ENCODE peak calls at places on chromosome 14, in eight cellular contexts. One of them, this sample, is unnamed.

GRCh38 chr14:80587096-80587724 is 354.3 kb downstream of the CEP128 start:
- DNase-seq in K562: no peak
- DNase-seq in GM23248: peak; percentile 69
- DNase-seq in stomach: no peak
- DNase-seq in caudate nucleus: no peak
- DNase-seq in HepG2: peak; percentile 30
- DNase-seq in AG04450: no peak
- DNase-seq in lung: no peak
- DNase-seq in this sample: no peak

GRCh38 chr14:77240336-77240915 is 30.6 kb downstream of the NGB start:
- DNase-seq in stomach: no peak
- DNase-seq in K562: no peak
- DNase-seq in AG04450: no peak
- DNase-seq in caudate nucleus: no peak
- DNase-seq in HepG2: no peak
- DNase-seq in lung: no peak
- DNase-seq in GM23248: no peak
- DNase-seq in this sample: no peak

GRCh38 chr14:99363051-99363450 is 91.1 kb upstream of the BCL11B start:
- DNase-seq in GM23248: no peak
- DNase-seq in caudate nucleus: no peak
- DNase-seq in lung: no peak
- DNase-seq in AG04450: no peak
- DNase-seq in stomach: no peak
- DNase-seq in K562: no peak
- DNase-seq in HepG2: no peak
- DNase-seq in this sample: no peak

GRCh38 chr14:100274250-100274649 is 32.0 kb downstream of the SLC25A29 start:
- DNase-seq in stomach: no peak
- DNase-seq in AG04450: no peak
- DNase-seq in HepG2: no peak
- DNase-seq in lung: no peak
- DNase-seq in GM23248: no peak
- DNase-seq in K562: no peak
- DNase-seq in caudate nucleus: no peak
- DNase-seq in this sample: no peak

GRCh38 chr14:87690076-87690661 is 302.8 kb downstream of the GALC start:
- DNase-seq in lung: no peak
- DNase-seq in GM23248: no peak
- DNase-seq in K562: no peak
- DNase-seq in caudate nucleus: no peak
- DNase-seq in HepG2: no peak
- DNase-seq in stomach: no peak
- DNase-seq in AG04450: no peak
- DNase-seq in this sample: no peak

GRCh38 chr14:100593751-100594624 is 6.8 kb upstream of the BEGAIN start:
- DNase-seq in lung: no peak
- DNase-seq in HepG2: no peak
- DNase-seq in AG04450: no peak
- DNase-seq in caudate nucleus: no peak
- DNase-seq in GM23248: no peak
- DNase-seq in K562: no peak
- DNase-seq in stomach: no peak
- DNase-seq in this sample: no peak

GRCh38 chr14:44379292-44379977 is 127.6 kb downstream of the FSCB start:
- DNase-seq in K562: no peak
- DNase-seq in stomach: no peak
- DNase-seq in caudate nucleus: no peak
- DNase-seq in AG04450: no peak
- DNase-seq in GM23248: no peak
- DNase-seq in HepG2: no peak
- DNase-seq in lung: no peak
- DNase-seq in this sample: no peak

GRCh38 chr14:20630340-20631022 is 11.0 kb downstream of the OR6S1 start:
- DNase-seq in caudate nucleus: no peak
- DNase-seq in AG04450: no peak
- DNase-seq in stomach: no peak
- DNase-seq in HepG2: peak; percentile 81
- DNase-seq in lung: no peak
- DNase-seq in K562: peak; percentile 21
- DNase-seq in GM23248: peak; percentile 42
- DNase-seq in this sample: no peak

GRCh38 chr14:32329146-32329545 is at the start of gene AKAP6:
- DNase-seq in AG04450: no peak
- DNase-seq in stomach: no peak
- DNase-seq in caudate nucleus: peak; percentile 45
- DNase-seq in K562: no peak
- DNase-seq in HepG2: no peak
- DNase-seq in lung: no peak
- DNase-seq in GM23248: peak; percentile 25
- DNase-seq in this sample: peak; percentile 29

GRCh38 chr14:51293149-51293925 is 53.3 kb downstream of the TMX1 start:
- DNase-seq in GM23248: peak; percentile 67
- DNase-seq in K562: no peak
- DNase-seq in AG04450: peak; percentile 15
- DNase-seq in caudate nucleus: no peak
- DNase-seq in stomach: no peak
- DNase-seq in HepG2: no peak
- DNase-seq in lung: no peak
- DNase-seq in this sample: no peak

GRCh38 chr14:47919334-47919846 is 244.0 kb upstream of the MDGA2 start:
- DNase-seq in HepG2: no peak
- DNase-seq in caudate nucleus: no peak
- DNase-seq in AG04450: no peak
- DNase-seq in K562: no peak
- DNase-seq in GM23248: no peak
- DNase-seq in lung: no peak
- DNase-seq in stomach: no peak
- DNase-seq in this sample: no peak

GRCh38 chr14:102474934-102475333 is 34.6 kb downstream of the ANKRD9 start:
- DNase-seq in lung: peak; percentile 62
- DNase-seq in AG04450: peak; percentile 7
- DNase-seq in caudate nucleus: peak; percentile 22
- DNase-seq in stomach: peak; percentile 35
- DNase-seq in GM23248: no peak
- DNase-seq in HepG2: no peak
- DNase-seq in K562: no peak
- DNase-seq in this sample: peak; percentile 70

GRCh38 chr14:31006703-31007102 is 18.7 kb upstream of the AP4S1 start:
- DNase-seq in lung: no peak
- DNase-seq in HepG2: no peak
- DNase-seq in stomach: no peak
- DNase-seq in GM23248: no peak
- DNase-seq in K562: no peak
- DNase-seq in caudate nucleus: no peak
- DNase-seq in AG04450: no peak
- DNase-seq in this sample: no peak

GRCh38 chr14:88212691-88213090 is 110.4 kb downstream of the KCNK10 start:
- DNase-seq in K562: no peak
- DNase-seq in AG04450: no peak
- DNase-seq in lung: no peak
- DNase-seq in caudate nucleus: no peak
- DNase-seq in stomach: no peak
- DNase-seq in GM23248: no peak
- DNase-seq in HepG2: no peak
- DNase-seq in this sample: no peak

GRCh38 chr14:36604757-36605505 is 22.5 kb upstream of the NKX2-8 start:
- DNase-seq in K562: peak; percentile 63
- DNase-seq in AG04450: peak; percentile 20
- DNase-seq in HepG2: peak; percentile 93
- DNase-seq in stomach: peak; percentile 53
- DNase-seq in lung: peak; percentile 69
- DNase-seq in caudate nucleus: no peak
- DNase-seq in GM23248: peak; percentile 76
- DNase-seq in this sample: no peak

GRCh38 chr14:78314484-78314883 is 144.3 kb downstream of the NRXN3 start:
- DNase-seq in K562: peak; percentile 21
- DNase-seq in HepG2: no peak
- DNase-seq in GM23248: no peak
- DNase-seq in AG04450: no peak
- DNase-seq in caudate nucleus: no peak
- DNase-seq in stomach: no peak
- DNase-seq in lung: no peak
- DNase-seq in this sample: no peak

GRCh38 chr14:103543721-103544626 is 15.0 kb downstream of the TRMT61A start:
- DNase-seq in K562: no peak
- DNase-seq in stomach: no peak
- DNase-seq in lung: no peak
- DNase-seq in caudate nucleus: peak; percentile 71
- DNase-seq in GM23248: peak; percentile 54
- DNase-seq in HepG2: no peak
- DNase-seq in AG04450: no peak
- DNase-seq in this sample: peak; percentile 91

GRCh38 chr14:29390046-29390841 is 537.4 kb downstream of the PRKD1 start:
- DNase-seq in stomach: no peak
- DNase-seq in HepG2: no peak
- DNase-seq in caudate nucleus: no peak
- DNase-seq in K562: no peak
- DNase-seq in AG04450: no peak
- DNase-seq in GM23248: no peak
- DNase-seq in lung: no peak
- DNase-seq in this sample: no peak

GRCh38 chr14:33062881-33063280 is 124.2 kb downstream of the NPAS3 start:
- DNase-seq in lung: no peak
- DNase-seq in caudate nucleus: no peak
- DNase-seq in HepG2: no peak
- DNase-seq in stomach: no peak
- DNase-seq in AG04450: no peak
- DNase-seq in GM23248: peak; percentile 42
- DNase-seq in K562: no peak
- DNase-seq in this sample: no peak

GRCh38 chr14:50047274-50047676 is 69.1 kb downstream of the VCPKMT start:
- DNase-seq in HepG2: peak; percentile 79
- DNase-seq in GM23248: no peak
- DNase-seq in caudate nucleus: no peak
- DNase-seq in stomach: peak; percentile 41
- DNase-seq in K562: no peak
- DNase-seq in lung: no peak
- DNase-seq in AG04450: no peak
- DNase-seq in this sample: no peak
- H3K27ac ChIP-seq in HepG2: peak overlapping the region; percentile 77
- H3K27ac ChIP-seq in GM23248: no peak overlapping the region
- H3K27ac ChIP-seq in caudate nucleus: no peak overlapping the region
- H3K27ac ChIP-seq in stomach: peak overlapping the region; percentile 71
- H3K27ac ChIP-seq in K562: no peak overlapping the region
- H3K27ac ChIP-seq in lung: peak overlapping the region; percentile 21
- H3K27ac ChIP-seq in AG04450: no peak overlapping the region
- H3K27ac ChIP-seq in this sample: no peak overlapping the region

DNA sequence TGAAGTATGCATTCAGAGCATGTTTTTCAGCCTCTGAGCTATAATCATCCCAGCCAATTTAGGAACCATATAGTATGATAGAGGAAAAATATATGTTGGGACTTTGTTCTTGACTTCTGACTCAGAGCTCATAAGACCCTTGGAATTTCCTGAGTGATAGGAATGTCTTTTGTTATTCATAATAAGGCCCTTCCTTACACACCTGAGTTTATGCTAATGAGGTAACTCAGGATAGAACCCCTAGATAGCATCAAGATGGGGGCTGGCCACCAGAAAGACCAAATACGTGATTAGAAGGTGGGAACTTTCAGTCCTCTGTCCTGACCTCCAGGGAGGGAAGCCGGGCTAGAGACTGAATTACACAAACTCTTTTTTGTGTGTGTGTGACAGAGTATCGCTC is 32.4 kb upstream of the PLEK2 start:
- DNase-seq in K562: no peak
- DNase-seq in GM23248: no peak
- DNase-seq in stomach: no peak
- DNase-seq in caudate nucleus: no peak
- DNase-seq in AG04450: no peak
- DNase-seq in lung: no peak
- DNase-seq in HepG2: no peak
- DNase-seq in this sample: no peak
- H3K27ac ChIP-seq in K562: no peak overlapping the region
- H3K27ac ChIP-seq in GM23248: no peak overlapping the region
- H3K27ac ChIP-seq in stomach: no peak overlapping the region
- H3K27ac ChIP-seq in caudate nucleus: no peak overlapping the region
- H3K27ac ChIP-seq in AG04450: no peak overlapping the region
- H3K27ac ChIP-seq in lung: no peak overlapping the region
- H3K27ac ChIP-seq in HepG2: no peak overlapping the region
- H3K27ac ChIP-seq in this sample: no peak overlapping the region

GRCh38 chr14:91892918-91893527 is 25.7 kb upstream of the TC2N start:
- DNase-seq in stomach: no peak
- DNase-seq in GM23248: peak; percentile 20
- DNase-seq in K562: peak; percentile 54
- DNase-seq in HepG2: peak; percentile 20
- DNase-seq in caudate nucleus: no peak
- DNase-seq in AG04450: no peak
- DNase-seq in lung: no peak
- DNase-seq in this sample: no peak
- H3K27ac ChIP-seq in stomach: no peak overlapping the region
- H3K27ac ChIP-seq in GM23248: peak overlapping the region; percentile 20
- H3K27ac ChIP-seq in K562: no peak overlapping the region
- H3K27ac ChIP-seq in HepG2: no peak overlapping the region
- H3K27ac ChIP-seq in caudate nucleus: no peak overlapping the region
- H3K27ac ChIP-seq in AG04450: no peak overlapping the region
- H3K27ac ChIP-seq in lung: no peak overlapping the region
- H3K27ac ChIP-seq in this sample: peak overlapping the region; percentile 95

GRCh38 chr14:90519262-90519920 is 122.6 kb downstream of the CALM1 start:
- DNase-seq in AG04450: no peak
- DNase-seq in HepG2: no peak
- DNase-seq in caudate nucleus: no peak
- DNase-seq in stomach: no peak
- DNase-seq in K562: no peak
- DNase-seq in GM23248: no peak
- DNase-seq in lung: no peak
- DNase-seq in this sample: no peak

GRCh38 chr14:90518941-90519256 is 122.1 kb downstream of the CALM1 start:
- DNase-seq in stomach: peak; percentile 51
- DNase-seq in GM23248: peak; percentile 36
- DNase-seq in AG04450: no peak
- DNase-seq in K562: peak; percentile 65
- DNase-seq in lung: no peak
- DNase-seq in HepG2: peak; percentile 53
- DNase-seq in caudate nucleus: no peak
- DNase-seq in this sample: no peak

GRCh38 chr14:90521930-90522483 is 125.2 kb downstream of the CALM1 start:
- DNase-seq in AG04450: no peak
- DNase-seq in lung: no peak
- DNase-seq in K562: no peak
- DNase-seq in caudate nucleus: no peak
- DNase-seq in GM23248: no peak
- DNase-seq in stomach: no peak
- DNase-seq in HepG2: no peak
- DNase-seq in this sample: no peak

GRCh38 chr14:90521121-90521929 is 124.5 kb downstream of the CALM1 start:
- DNase-seq in stomach: peak; percentile 55
- DNase-seq in GM23248: peak; percentile 21
- DNase-seq in AG04450: no peak
- DNase-seq in HepG2: no peak
- DNase-seq in lung: no peak
- DNase-seq in caudate nucleus: no peak
- DNase-seq in K562: no peak
- DNase-seq in this sample: no peak

DNA sequence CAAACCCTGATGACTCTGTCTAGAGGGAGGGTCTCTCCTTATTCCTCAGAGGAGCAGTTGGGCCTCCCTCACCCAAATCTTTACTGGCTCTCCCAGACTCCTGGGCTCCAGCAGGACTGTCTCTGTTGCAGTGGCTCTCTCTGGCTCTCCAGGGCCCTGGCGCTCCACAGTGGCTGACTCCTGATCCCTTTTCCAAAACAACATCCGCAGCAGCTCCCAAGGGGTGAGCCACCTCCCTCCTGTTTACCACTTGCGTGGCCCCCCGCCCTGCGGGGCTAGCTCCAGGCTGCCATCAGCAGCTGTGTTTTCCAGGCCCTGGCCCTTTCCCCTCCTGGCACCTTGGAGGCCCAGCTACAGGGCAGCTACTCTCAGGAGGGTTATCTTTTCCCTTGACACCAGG is 123.5 kb downstream of the CALM1 start:
- DNase-seq in lung: no peak
- DNase-seq in AG04450: no peak
- DNase-seq in HepG2: no peak
- DNase-seq in K562: no peak
- DNase-seq in GM23248: no peak
- DNase-seq in caudate nucleus: no peak
- DNase-seq in stomach: no peak
- DNase-seq in this sample: no peak
- H3K27ac ChIP-seq in lung: no peak overlapping the region
- H3K27ac ChIP-seq in AG04450: no peak overlapping the region
- H3K27ac ChIP-seq in HepG2: no peak overlapping the region
- H3K27ac ChIP-seq in K562: no peak overlapping the region
- H3K27ac ChIP-seq in GM23248: no peak overlapping the region
- H3K27ac ChIP-seq in caudate nucleus: peak overlapping the region; percentile 60
- H3K27ac ChIP-seq in stomach: no peak overlapping the region
- H3K27ac ChIP-seq in this sample: peak overlapping the region; percentile 42

This sample was measured in substantia nigra.